ENCODE peak calls at places on chromosomes 16 and 17, in seven cellular contexts. One of them, this sample, is unnamed.

GRCh38 chr17:10875411-10875810 is 37.5 kb upstream of the PIRT start:
- DNase-seq in IMR-90: no peak
- DNase-seq in SK-N-SH: no peak
- DNase-seq in tibial artery: no peak
- DNase-seq in lower leg skin: no peak
- DNase-seq in AG09319: no peak
- DNase-seq in B cell: no peak
- DNase-seq in this sample: no peak

GRCh38 chr16:77307764-77308561 is 108.8 kb downstream of the SYCE1L start:
- DNase-seq in IMR-90: peak
- DNase-seq in SK-N-SH: no peak
- DNase-seq in tibial artery: no peak
- DNase-seq in lower leg skin: no peak
- DNase-seq in AG09319: no peak
- DNase-seq in B cell: no peak
- DNase-seq in this sample: peak

GRCh38 chr17:64115043-64115698 is 14.8 kb downstream of the ERN1 start:
- DNase-seq in IMR-90: no peak
- DNase-seq in SK-N-SH: no peak
- DNase-seq in tibial artery: no peak
- DNase-seq in lower leg skin: no peak
- DNase-seq in AG09319: no peak
- DNase-seq in B cell: no peak
- DNase-seq in this sample: peak

GRCh38 chr17:2170023-2170422 is 115.1 kb downstream of the HIC1 start:
- DNase-seq in IMR-90: no peak
- DNase-seq in SK-N-SH: no peak
- DNase-seq in tibial artery: no peak
- DNase-seq in lower leg skin: no peak
- DNase-seq in AG09319: no peak
- DNase-seq in B cell: peak
- DNase-seq in this sample: peak

GRCh38 chr17:76270127-76270592 is 5.0 kb downstream of the UBALD2 start:
- DNase-seq in IMR-90: no peak
- DNase-seq in SK-N-SH: peak
- DNase-seq in tibial artery: no peak
- DNase-seq in lower leg skin: no peak
- DNase-seq in AG09319: no peak
- DNase-seq in B cell: no peak
- DNase-seq in this sample: no peak

GRCh38 chr16:66294507-66294906 is 72.0 kb upstream of the CDH5 start:
- DNase-seq in IMR-90: no peak
- DNase-seq in SK-N-SH: no peak
- DNase-seq in tibial artery: no peak
- DNase-seq in lower leg skin: no peak
- DNase-seq in AG09319: no peak
- DNase-seq in B cell: no peak
- DNase-seq in this sample: no peak

GRCh38 chr17:75288784-75289121 is 480 bp downstream of the SLC25A19 start:
- DNase-seq in IMR-90: no peak
- DNase-seq in SK-N-SH: no peak
- DNase-seq in tibial artery: no peak
- DNase-seq in lower leg skin: no peak
- DNase-seq in AG09319: no peak
- DNase-seq in B cell: peak
- DNase-seq in this sample: peak

GRCh38 chr17:5986644-5987043 is 83.5 kb upstream of the WSCD1 start:
- DNase-seq in IMR-90: no peak
- DNase-seq in SK-N-SH: no peak
- DNase-seq in tibial artery: no peak
- DNase-seq in lower leg skin: no peak
- DNase-seq in AG09319: no peak
- DNase-seq in B cell: no peak
- DNase-seq in this sample: no peak

GRCh38 chr17:74467221-74467951 is 952 bp downstream of the CD300A start:
- DNase-seq in IMR-90: no peak
- DNase-seq in SK-N-SH: no peak
- DNase-seq in tibial artery: no peak
- DNase-seq in lower leg skin: no peak
- DNase-seq in AG09319: no peak
- DNase-seq in B cell: no peak
- DNase-seq in this sample: no peak

GRCh38 chr16:82668094-82668493 is 41.3 kb downstream of the CDH13 start:
- DNase-seq in IMR-90: no peak
- DNase-seq in SK-N-SH: no peak
- DNase-seq in tibial artery: no peak
- DNase-seq in lower leg skin: no peak
- DNase-seq in AG09319: no peak
- DNase-seq in B cell: no peak
- DNase-seq in this sample: no peak

GRCh38 chr17:82338858-82339633 is 5.5 kb upstream of the SECTM1 start:
- DNase-seq in IMR-90: peak
- DNase-seq in SK-N-SH: no peak
- DNase-seq in tibial artery: no peak
- DNase-seq in lower leg skin: no peak
- DNase-seq in AG09319: no peak
- DNase-seq in B cell: no peak
- DNase-seq in this sample: peak

GRCh38 chr16:11570258-11570657 is 16.5 kb downstream of the LITAF start:
- DNase-seq in IMR-90: no peak
- DNase-seq in SK-N-SH: no peak
- DNase-seq in tibial artery: no peak
- DNase-seq in lower leg skin: no peak
- DNase-seq in AG09319: no peak
- DNase-seq in B cell: no peak
- DNase-seq in this sample: no peak

GRCh38 chr16:13056607-13057006 is 155.2 kb downstream of the SHISA9 start:
- DNase-seq in IMR-90: no peak
- DNase-seq in SK-N-SH: no peak
- DNase-seq in tibial artery: no peak
- DNase-seq in lower leg skin: no peak
- DNase-seq in AG09319: no peak
- DNase-seq in B cell: no peak
- DNase-seq in this sample: no peak

GRCh38 chr17:63930951-63931575 is 1.1 kb downstream of the CD79B start:
- DNase-seq in IMR-90: no peak
- DNase-seq in SK-N-SH: peak
- DNase-seq in tibial artery: peak
- DNase-seq in lower leg skin: peak
- DNase-seq in AG09319: no peak
- DNase-seq in B cell: peak
- DNase-seq in this sample: no peak

GRCh38 chr17:82440377-82440981 is 10.1 kb downstream of the CYBC1 start:
- DNase-seq in IMR-90: no peak
- DNase-seq in SK-N-SH: no peak
- DNase-seq in tibial artery: no peak
- DNase-seq in lower leg skin: no peak
- DNase-seq in AG09319: no peak
- DNase-seq in B cell: peak
- DNase-seq in this sample: no peak

GRCh38 chr16:4004206-4004605 is 112.0 kb downstream of the ADCY9 start:
- DNase-seq in IMR-90: no peak
- DNase-seq in SK-N-SH: no peak
- DNase-seq in tibial artery: no peak
- DNase-seq in lower leg skin: no peak
- DNase-seq in AG09319: no peak
- DNase-seq in B cell: no peak
- DNase-seq in this sample: no peak

DNA sequence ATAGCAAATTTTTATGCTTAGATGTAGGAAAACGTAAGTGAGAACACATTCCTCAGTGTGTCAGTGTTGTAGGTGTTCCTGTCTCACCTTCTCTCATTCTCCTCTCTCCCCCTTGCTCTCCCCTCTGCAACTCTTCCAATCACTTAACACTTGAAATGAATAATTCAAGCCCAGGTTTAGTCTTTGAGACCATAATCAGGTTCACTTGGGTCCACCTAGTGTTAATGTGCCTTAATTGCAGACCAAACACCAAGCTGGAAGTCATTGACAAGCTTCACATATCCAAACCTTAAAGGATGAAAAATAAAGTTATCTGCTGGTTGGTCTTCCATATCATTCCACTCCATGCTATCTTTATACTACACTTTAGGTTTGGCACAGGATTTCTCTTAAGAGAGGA is 37.0 kb downstream of the STXBP4 start:
- DNase-seq in IMR-90: peak
- DNase-seq in SK-N-SH: peak
- DNase-seq in tibial artery: no peak
- DNase-seq in lower leg skin: no peak
- DNase-seq in AG09319: no peak
- DNase-seq in B cell: no peak
- DNase-seq in this sample: peak
- TF ChIP-seq CTCF in IMR-90: peak
- TF ChIP-seq CTCF in SK-N-SH: peak
- TF ChIP-seq CTCF in tibial artery: no peak
- TF ChIP-seq CTCF in lower leg skin: no peak
- TF ChIP-seq CTCF in AG09319: no peak
- TF ChIP-seq CTCF in B cell: peak
- TF ChIP-seq CTCF in this sample: peak

GRCh38 chr16:351804-352520 is 561 bp downstream of the AXIN1 start:
- DNase-seq in IMR-90: no peak
- DNase-seq in SK-N-SH: no peak
- DNase-seq in tibial artery: no peak
- DNase-seq in lower leg skin: no peak
- DNase-seq in AG09319: no peak
- DNase-seq in B cell: peak
- DNase-seq in this sample: no peak

GRCh38 chr16:354971-355441 is 2.5 kb upstream of the AXIN1 start:
- DNase-seq in IMR-90: no peak
- DNase-seq in SK-N-SH: no peak
- DNase-seq in tibial artery: no peak
- DNase-seq in lower leg skin: no peak
- DNase-seq in AG09319: no peak
- DNase-seq in B cell: no peak
- DNase-seq in this sample: no peak

GRCh38 chr16:352547-353403 is at the start of gene AXIN1:
- DNase-seq in IMR-90: peak
- DNase-seq in SK-N-SH: peak
- DNase-seq in tibial artery: peak
- DNase-seq in lower leg skin: peak
- DNase-seq in AG09319: peak
- DNase-seq in B cell: peak
- DNase-seq in this sample: peak

GRCh38 chr16:354286-354881 is 1.9 kb upstream of the AXIN1 start:
- DNase-seq in IMR-90: no peak
- DNase-seq in SK-N-SH: no peak
- DNase-seq in tibial artery: no peak
- DNase-seq in lower leg skin: no peak
- DNase-seq in AG09319: no peak
- DNase-seq in B cell: no peak
- DNase-seq in this sample: peak

DNA sequence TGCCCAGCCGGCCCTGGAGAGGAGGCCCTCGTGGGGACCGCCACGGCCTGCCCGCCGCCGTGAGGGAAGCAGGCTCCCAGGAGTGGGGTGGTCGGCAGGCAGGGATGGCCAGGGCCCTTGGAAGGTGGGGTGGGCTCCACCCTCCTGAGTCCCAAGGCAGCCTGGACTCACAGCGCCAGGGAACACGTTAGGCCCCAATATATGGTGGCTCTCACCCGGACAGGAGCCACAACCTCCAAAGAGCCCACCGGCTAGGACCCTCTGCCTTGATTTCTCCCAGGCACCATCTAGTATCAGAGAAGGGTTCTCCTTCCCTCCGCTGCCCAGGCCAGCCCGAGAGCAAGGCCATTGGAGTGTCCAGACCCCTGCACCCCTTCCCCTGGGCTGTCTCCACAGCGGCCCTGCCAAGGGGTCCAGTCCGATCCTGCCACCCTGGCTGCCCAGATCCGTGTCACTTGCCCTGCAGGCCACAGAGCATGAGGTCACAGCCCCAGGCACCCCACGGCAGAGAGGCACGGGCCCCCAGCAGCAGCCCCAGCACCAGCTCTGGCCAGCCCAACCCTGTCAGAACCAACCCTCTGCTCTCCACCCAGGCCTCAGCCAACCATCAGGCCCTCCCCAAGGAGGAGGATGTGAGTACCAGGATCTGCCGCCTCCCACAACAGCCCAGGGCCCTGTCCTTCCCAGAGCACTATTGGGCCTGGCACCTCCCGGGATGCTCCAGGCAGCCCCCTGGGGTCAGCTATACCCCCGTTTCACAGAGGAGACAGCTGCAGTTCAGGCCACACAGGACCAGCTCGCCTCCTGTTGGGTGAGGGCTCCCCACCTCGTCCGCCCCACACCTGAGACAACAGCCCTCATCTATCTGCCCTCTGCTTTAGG is 1.1 kb upstream of the AXIN1 start:
- DNase-seq in IMR-90: no peak
- DNase-seq in SK-N-SH: no peak
- DNase-seq in tibial artery: no peak
- DNase-seq in lower leg skin: no peak
- DNase-seq in AG09319: no peak
- DNase-seq in B cell: no peak
- DNase-seq in this sample: peak
- TF ChIP-seq CTCF in IMR-90: no peak
- TF ChIP-seq CTCF in SK-N-SH: no peak
- TF ChIP-seq CTCF in tibial artery: no peak
- TF ChIP-seq CTCF in lower leg skin: no peak
- TF ChIP-seq CTCF in AG09319: no peak
- TF ChIP-seq CTCF in B cell: no peak
- TF ChIP-seq CTCF in this sample: no peak

DNA sequence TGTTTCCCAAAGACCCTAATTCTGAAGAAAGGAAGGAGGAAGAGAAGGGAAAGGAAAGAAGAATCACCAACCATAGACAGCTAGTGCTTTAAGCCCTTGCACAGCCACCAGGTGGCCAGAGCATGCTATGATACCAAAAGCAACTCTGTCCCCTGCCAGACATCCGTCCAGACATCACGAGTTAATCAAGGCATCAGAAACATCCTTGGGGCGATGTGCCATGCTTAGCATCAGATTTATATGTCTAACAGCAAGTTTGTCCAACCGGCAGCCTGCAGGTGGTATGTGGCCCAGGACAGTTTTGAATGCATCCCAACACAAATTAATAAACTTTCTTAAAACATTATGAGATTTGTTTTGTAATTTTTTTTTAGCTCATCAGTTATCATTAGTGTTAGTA is 2.9 kb upstream of the CRYBA1 start:
- DNase-seq in IMR-90: peak
- DNase-seq in SK-N-SH: peak
- DNase-seq in tibial artery: no peak
- DNase-seq in lower leg skin: no peak
- DNase-seq in AG09319: no peak
- DNase-seq in B cell: no peak
- DNase-seq in this sample: peak
- TF ChIP-seq CTCF in IMR-90: peak
- TF ChIP-seq CTCF in SK-N-SH: peak
- TF ChIP-seq CTCF in tibial artery: no peak
- TF ChIP-seq CTCF in lower leg skin: no peak
- TF ChIP-seq CTCF in AG09319: peak
- TF ChIP-seq CTCF in B cell: no peak
- TF ChIP-seq CTCF in this sample: peak

DNA sequence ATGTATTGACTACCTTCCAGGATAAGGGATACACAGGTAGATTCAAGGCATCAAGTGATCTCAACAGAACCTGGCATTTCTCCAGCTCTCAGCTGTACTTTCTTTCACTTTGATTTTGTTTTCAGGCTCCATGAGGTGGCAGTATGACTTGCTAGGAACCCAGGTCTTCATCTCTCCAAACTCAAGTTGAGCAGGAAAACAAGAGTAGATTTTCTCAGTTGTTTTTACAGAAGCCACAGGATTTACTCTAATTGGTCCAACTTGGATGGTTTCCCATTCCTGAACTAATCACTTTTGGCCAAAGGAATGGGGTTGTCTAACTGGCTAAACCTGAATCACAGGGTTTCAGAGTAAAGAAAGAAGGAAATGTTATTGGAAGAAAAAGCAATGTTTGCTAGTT is 146.6 kb downstream of the TRIM37 start:
- DNase-seq in IMR-90: peak
- DNase-seq in SK-N-SH: no peak
- DNase-seq in tibial artery: no peak
- DNase-seq in lower leg skin: no peak
- DNase-seq in AG09319: peak
- DNase-seq in B cell: no peak
- DNase-seq in this sample: peak
- TF ChIP-seq CTCF in IMR-90: peak
- TF ChIP-seq CTCF in SK-N-SH: peak
- TF ChIP-seq CTCF in tibial artery: no peak
- TF ChIP-seq CTCF in lower leg skin: no peak
- TF ChIP-seq CTCF in AG09319: peak
- TF ChIP-seq CTCF in B cell: no peak
- TF ChIP-seq CTCF in this sample: peak